ENCODE peak calls at places on chromosome X, in seven cellular contexts. D is stimulated activated CD8-positive, alpha-beta memory T cell treated with anti-CD3 and anti-CD28 coated beads, Interleukin-4, amount 100 ng/mL, for 4 hours; N is GM23338; Z is fibroblast of mammary gland; F is C1 segment of cervical spinal cord; J is GM13976; L is endothelial cell. K is an unnamed sample.

GRCh38 chrX:148741441-148741840 is 241.0 kb downstream of the AFF2 start:
- DNase-seq in D (no peak), N (peak), Z (no peak), F (no peak), J (no peak), L (peak), K (no peak)

GRCh38 chrX:56232221-56233082 is at the start of gene KLF8:
- DNase-seq in D (no peak), N (peak), Z (peak), F (no peak), J (peak), L (peak), K (peak)

GRCh38 chrX:4550018-4550417 is 836.6 kb upstream of the PRKX start:
- DNase-seq in D (no peak), N (peak), Z (no peak), F (no peak), J (no peak), L (no peak), K (no peak)

GRCh38 chrX:45309801-45310200 is 109.1 kb upstream of the DIPK2B start:
- DNase-seq in D (no peak), N (no peak), Z (no peak), F (no peak), J (no peak), L (no peak), K (no peak)

GRCh38 chrX:153644356-153645125 is 2.5 kb upstream of the DUSP9 start:
- DNase-seq in D (no peak), N (peak), Z (no peak), F (no peak), J (no peak), L (no peak), K (no peak)

GRCh38 chrX:132217203-132218073 is 1.8 kb downstream of the RAP2C start:
- DNase-seq in D (peak), N (peak), Z (peak), F (peak), J (peak), L (peak), K (peak)

GRCh38 chrX:44914532-44915198 is 41.7 kb downstream of the KDM6A start:
- DNase-seq in D (no peak), N (no peak), Z (peak), F (no peak), J (no peak), L (no peak), K (peak)

GRCh38 chrX:70527053-70527452 is 82.4 kb downstream of the DLG3 start:
- DNase-seq in D (no peak), N (no peak), Z (no peak), F (no peak), J (no peak), L (no peak), K (no peak)

GRCh38 chrX:150610446-150610845 is 42.0 kb downstream of the MTM1 start:
- DNase-seq in D (no peak), N (no peak), Z (no peak), F (no peak), J (no peak), L (no peak), K (no peak)

GRCh38 chrX:85024044-85024443 is 20.4 kb downstream of the APOOL start:
- DNase-seq in D (no peak), N (no peak), Z (peak), F (no peak), J (no peak), L (no peak), K (no peak)

GRCh38 chrX:71170660-71171059 is 26.0 kb downstream of the NLGN3 start:
- DNase-seq in D (no peak), N (peak), Z (no peak), F (no peak), J (no peak), L (no peak), K (no peak)

GRCh38 chrX:110060317-110060716 is 57.4 kb downstream of the TMEM164 start:
- DNase-seq in D (no peak), N (no peak), Z (no peak), F (no peak), J (no peak), L (no peak), K (no peak)

GRCh38 chrX:3651272-3651671 is 62.2 kb downstream of the PRKX start:
- DNase-seq in D (no peak), N (peak), Z (peak), F (no peak), J (no peak), L (no peak), K (peak)

GRCh38 chrX:109886122-109886761 is 116.7 kb upstream of the TMEM164 start:
- DNase-seq in D (no peak), N (peak), Z (peak), F (no peak), J (peak), L (peak), K (peak)

GRCh38 chrX:15903186-15903681 is 48.6 kb upstream of the AP1S2 start:
- DNase-seq in D (no peak), N (no peak), Z (no peak), F (no peak), J (peak), L (no peak), K (no peak)

GRCh38 chrX:153662266-153662665 is 11.3 kb downstream of the PNCK start:
- DNase-seq in D (peak), N (peak), Z (peak), F (no peak), J (peak), L (peak), K (no peak)

GRCh38 chrX:153830632-153831434 is 489 bp upstream of the PDZD4 start:
- DNase-seq in D (no peak), N (no peak), Z (no peak), F (no peak), J (peak), L (no peak), K (no peak)

GRCh38 chrX:11837437-11837836 is 79.4 kb downstream of the MSL3 start:
- DNase-seq in D (no peak), N (no peak), Z (no peak), F (no peak), J (no peak), L (no peak), K (no peak)

GRCh38 chrX:65601530-65602281 is 65.7 kb upstream of the MSN start:
- DNase-seq in D (no peak), N (no peak), Z (peak), F (peak), J (no peak), L (peak), K (no peak)